ENCODE peak calls at places on chromosomes 11 and 22, in seven cellular contexts. D is Right ventricle myocardium inferior; I is hippocampal formation; Z is AG04450; V is stimulated activated CD4-positive, alpha-beta T cell treated with anti-CD3 and anti-CD28 coated beads, Interleukin-4, amount 100 ng/mL, for 1 hour; Q is coronary artery; S is upper lobe of left lung. K is an unnamed sample.

GRCh38 chr22:49976439-49977175 is 16.0 kb downstream of the PIM3 start:
- DNase-seq in S (no peak), Z (no peak), I (no peak), V (peak), D (peak), Q (no peak), K (peak)

GRCh38 chr11:106156290-106156937 is 79.0 kb downstream of the AASDHPPT start:
- DNase-seq in I (peak), Z (peak), S (peak), D (no peak), V (no peak), Q (no peak), K (peak)

GRCh38 chr11:67404515-67405195 is 772 bp downstream of the TBC1D10C start:
- DNase-seq in I (no peak), Z (no peak), Q (no peak), V (peak), S (peak), D (no peak), K (no peak)

GRCh38 chr22:36377022-36377631 is 10.6 kb downstream of the MYH9 start:
- DNase-seq in Q (no peak), I (no peak), S (no peak), Z (no peak), D (no peak), V (no peak), K (no peak)

GRCh38 chr22:17921871-17922821 is 102.2 kb downstream of the MICAL3 start:
- DNase-seq in Z (no peak), Q (no peak), I (no peak), V (no peak), D (no peak), S (peak), K (peak)

GRCh38 chr11:16896716-16897115 is 117.5 kb downstream of the PLEKHA7 start:
- DNase-seq in V (no peak), Q (no peak), S (no peak), D (no peak), Z (no peak), I (no peak), K (no peak)

GRCh38 chr11:77589521-77590193 is at the start of gene AQP11:
- DNase-seq in S (peak), Z (peak), Q (peak), D (peak), I (peak), V (peak), K (peak)

GRCh38 chr11:15589070-15589626 is 474.4 kb downstream of the INSC start:
- DNase-seq in D (no peak), Z (no peak), Q (no peak), I (no peak), S (no peak), V (no peak), K (no peak)

GRCh38 chr22:36440429-36441002 is 40.9 kb downstream of the TXN2 start:
- DNase-seq in D (no peak), I (no peak), V (no peak), Q (no peak), Z (no peak), S (no peak), K (no peak)

GRCh38 chr22:44193537-44193896 is 12.8 kb downstream of the PARVG start:
- DNase-seq in V (no peak), D (no peak), S (no peak), Q (no peak), I (no peak), Z (no peak), K (no peak)

GRCh38 chr11:70018816-70019215 is 59.3 kb upstream of the ANO1 start:
- DNase-seq in Z (no peak), D (no peak), Q (no peak), S (no peak), V (no peak), I (no peak), K (no peak)

GRCh38 chr22:35756722-35757121 is 39.0 kb downstream of the APOL5 start:
- DNase-seq in D (no peak), S (no peak), I (no peak), Q (no peak), V (no peak), Z (no peak), K (no peak)

GRCh38 chr11:35943761-35944502 is at the start of gene LDLRAD3:
- DNase-seq in I (peak), V (peak), Z (peak), D (peak), Q (peak), S (peak), K (no peak)

GRCh38 chr11:8533332-8533731 is 60.7 kb downstream of the STK33 start:
- DNase-seq in V (no peak), Q (no peak), I (no peak), Z (no peak), S (no peak), D (no peak), K (no peak)

GRCh38 chr11:119438599-119438998 is 15.6 kb upstream of the THY1 start:
- DNase-seq in I (no peak), Z (no peak), Q (no peak), V (no peak), D (no peak), S (no peak), K (no peak)

GRCh38 chr22:46576556-46577351 is 39.3 kb upstream of the CELSR1 start:
- DNase-seq in I (no peak), V (peak), D (peak), Q (no peak), Z (no peak), S (peak), K (peak)

GRCh38 chr11:100776212-100776896 is 89.3 kb downstream of the ARHGAP42 start:
- DNase-seq in S (no peak), I (no peak), D (no peak), Q (no peak), V (no peak), Z (peak), K (no peak)

GRCh38 chr11:28738549-28738948 is 630.4 kb downstream of the METTL15 start:
- DNase-seq in Z (no peak), V (no peak), Q (no peak), S (no peak), D (no peak), I (no peak), K (no peak)

GRCh38 chr11:102767800-102768199 is 12.6 kb downstream of the MMP10 start:
- DNase-seq in V (no peak), Q (no peak), I (no peak), Z (no peak), D (no peak), S (no peak), K (no peak)

GRCh38 chr22:49015993-49016908 is 811.4 kb downstream of the BRD1 start:
- DNase-seq in Z (no peak), I (no peak), Q (peak), S (peak), V (no peak), D (peak), K (no peak)

GRCh38 chr11:32949739-32950138 is 57.1 kb downstream of the QSER1 start:
- DNase-seq in V (no peak), S (no peak), D (no peak), Q (no peak), Z (no peak), I (no peak), K (no peak)

GRCh38 chr22:25048659-25049657 is 96.4 kb downstream of the KIAA1671 start:
- DNase-seq in I (peak), V (peak), S (peak), Z (no peak), Q (no peak), D (peak), K (peak)

GRCh38 chr22:42947211-42947990 is 67.5 kb downstream of the PACSIN2 start:
- DNase-seq in D (peak), Q (no peak), S (peak), Z (no peak), I (no peak), V (no peak), K (no peak)

GRCh38 chr11:45830596-45830995 is 16.7 kb upstream of the CRY2 start:
- DNase-seq in Q (no peak), Z (no peak), D (no peak), S (no peak), I (no peak), V (no peak), K (no peak)

GRCh38 chr22:39296535-39296934 is 22.9 kb downstream of the RPL3 start:
- DNase-seq in Q (no peak), S (no peak), V (no peak), D (peak), I (no peak), Z (no peak), K (no peak)

GRCh38 chr11:114075891-114076441 is 16.5 kb downstream of the ZBTB16 start:
- DNase-seq in Z (no peak), Q (no peak), I (peak), S (peak), V (no peak), D (no peak), K (peak)

GRCh38 chr11:63937713-63938480 is 905 bp upstream of the NAA40 start:
- DNase-seq in Q (no peak), Z (no peak), D (no peak), I (no peak), S (no peak), V (peak), K (peak)

GRCh38 chr22:22893891-22894739 is 6.5 kb downstream of the IGLL5 start:
- DNase-seq in S (peak), V (no peak), D (no peak), Q (no peak), Z (no peak), I (no peak), K (no peak)